ENCODE peak calls at places on chromosome 18, in five cellular contexts. One of them, this sample, is unnamed. For H3K9me3, the result is how much of the 10 kb centered on the place peaks cover.

GRCh38 chr18:24219561-24220317 is 80.9 kb downstream of the CABYR start:
- DNase-seq in PC-3: no peak
- DNase-seq in adrenal gland: peak
- DNase-seq in heart right ventricle: peak
- DNase-seq in right atrium auricular region: no peak
- DNase-seq in this sample: no peak

GRCh38 chr18:31736630-31737029 is 24.1 kb downstream of the SLC25A52 start:
- DNase-seq in PC-3: no peak
- DNase-seq in heart right ventricle: no peak
- DNase-seq in adrenal gland: peak
- DNase-seq in right atrium auricular region: no peak
- DNase-seq in this sample: no peak

GRCh38 chr18:54734059-54734458 is 94.2 kb upstream of the RAB27B start:
- DNase-seq in right atrium auricular region: no peak
- DNase-seq in PC-3: peak
- DNase-seq in adrenal gland: peak
- DNase-seq in heart right ventricle: no peak
- DNase-seq in this sample: no peak

GRCh38 chr18:52278191-52278590 is 61.8 kb upstream of the DCC start:
- DNase-seq in right atrium auricular region: no peak
- DNase-seq in heart right ventricle: no peak
- DNase-seq in adrenal gland: no peak
- DNase-seq in PC-3: no peak
- DNase-seq in this sample: no peak

GRCh38 chr18:12862467-12862866 is 21.6 kb downstream of the PTPN2 start:
- DNase-seq in heart right ventricle: no peak
- DNase-seq in adrenal gland: no peak
- DNase-seq in right atrium auricular region: no peak
- DNase-seq in PC-3: peak
- DNase-seq in this sample: no peak

GRCh38 chr18:60892855-60893254 is 440.4 kb upstream of the CDH20 start:
- DNase-seq in right atrium auricular region: no peak
- DNase-seq in PC-3: peak
- DNase-seq in adrenal gland: peak
- DNase-seq in heart right ventricle: no peak
- DNase-seq in this sample: no peak

GRCh38 chr18:3060667-3061580 is 48.0 kb upstream of the LPIN2 start:
- DNase-seq in right atrium auricular region: no peak
- DNase-seq in heart right ventricle: no peak
- DNase-seq in PC-3: no peak
- DNase-seq in adrenal gland: peak
- DNase-seq in this sample: peak

GRCh38 chr18:40407913-40408312 is 1547.1 kb upstream of the PIK3C3 start:
- DNase-seq in PC-3: no peak
- DNase-seq in right atrium auricular region: no peak
- DNase-seq in adrenal gland: no peak
- DNase-seq in heart right ventricle: no peak
- DNase-seq in this sample: no peak

GRCh38 chr18:71426441-71426840 is 1117.7 kb downstream of the CBLN2 start:
- DNase-seq in heart right ventricle: no peak
- DNase-seq in adrenal gland: no peak
- DNase-seq in right atrium auricular region: no peak
- DNase-seq in PC-3: no peak
- DNase-seq in this sample: no peak

GRCh38 chr18:22226801-22227200 is 57.4 kb downstream of the GATA6 start:
- DNase-seq in heart right ventricle: no peak
- DNase-seq in PC-3: no peak
- DNase-seq in adrenal gland: no peak
- DNase-seq in right atrium auricular region: no peak
- DNase-seq in this sample: no peak

DNA sequence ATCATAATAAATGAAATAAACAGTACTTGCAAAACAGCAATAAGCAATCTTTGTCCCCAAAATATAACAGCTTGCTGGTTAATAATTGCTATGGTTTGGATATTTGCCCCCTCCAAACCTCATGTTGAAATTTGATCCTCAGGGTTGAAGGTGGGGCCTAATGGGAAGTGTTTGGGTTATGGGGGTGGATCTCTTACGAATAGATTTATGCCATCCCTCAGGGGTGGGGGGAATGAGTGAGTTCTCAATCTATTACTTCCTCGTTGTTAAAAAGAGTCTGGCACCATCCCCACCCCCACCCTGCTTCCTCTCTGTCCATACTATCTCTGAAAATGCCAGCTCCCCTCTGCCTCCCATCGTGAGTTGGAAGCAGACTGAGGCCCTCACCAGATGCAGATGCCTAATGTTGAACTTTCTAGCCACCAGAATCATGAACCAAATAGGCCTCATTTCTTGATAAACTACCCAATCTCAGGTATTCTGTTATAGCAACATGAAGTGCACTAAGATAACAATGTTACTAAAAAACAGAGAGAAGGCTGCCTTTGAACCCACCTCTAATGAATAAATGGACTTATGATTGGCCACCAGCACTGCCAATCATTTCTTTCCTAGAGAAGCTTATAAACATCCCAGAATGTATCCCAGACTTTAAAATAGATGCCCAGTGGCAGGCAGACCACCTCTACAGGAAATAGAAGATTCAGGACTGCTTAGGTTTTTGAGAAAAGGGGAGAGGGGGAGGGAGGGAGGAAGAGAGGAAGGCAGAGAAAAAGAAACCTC is 90.1 kb downstream of the ALPK2 start:
- DNase-seq in adrenal gland: peak
- DNase-seq in heart right ventricle: no peak
- DNase-seq in PC-3: no peak
- DNase-seq in right atrium auricular region: no peak
- DNase-seq in this sample: no peak
- H3K9me3 ChIP-seq in adrenal gland: under half
- H3K9me3 ChIP-seq in heart right ventricle: under half
- H3K9me3 ChIP-seq in PC-3: under half
- H3K9me3 ChIP-seq in right atrium auricular region: under half
- H3K9me3 ChIP-seq in this sample: under half

DNA sequence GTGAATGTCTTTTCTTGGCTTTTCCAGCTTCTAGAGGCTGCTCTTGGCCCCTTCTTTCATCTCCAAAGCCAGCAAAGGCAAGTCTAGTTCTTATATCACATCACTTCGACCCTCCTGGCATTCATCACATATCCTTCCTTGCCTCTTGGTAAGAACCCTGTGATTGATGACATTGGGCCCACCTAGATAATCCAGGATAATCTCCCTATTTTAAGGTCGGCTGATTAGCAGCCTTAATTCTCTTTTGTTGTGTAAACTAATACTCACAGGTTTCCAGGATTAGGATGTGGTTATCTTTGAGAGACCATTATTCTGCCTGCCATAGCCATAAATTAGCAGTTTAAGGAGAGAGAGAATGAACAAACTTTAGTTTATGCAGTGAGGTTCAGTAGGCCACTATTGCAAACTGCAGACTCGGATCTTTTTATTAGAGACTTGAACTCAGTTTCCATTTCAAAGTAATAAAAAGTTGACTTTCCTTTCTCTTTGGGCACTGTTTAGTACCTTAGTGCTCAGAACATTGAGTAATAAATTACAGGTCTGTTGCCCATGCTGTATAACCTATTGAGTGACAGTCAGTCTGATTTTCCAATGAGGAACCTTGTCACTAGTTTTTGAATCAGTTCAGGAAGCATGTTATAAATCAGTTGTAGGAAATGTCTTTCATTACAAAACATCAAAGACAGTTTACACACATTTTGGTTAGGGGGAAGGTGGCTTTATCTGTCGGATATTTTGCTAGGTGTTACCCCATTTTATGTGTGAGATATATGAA is 4.5 kb downstream of the NDUFV2 start:
- DNase-seq in adrenal gland: no peak
- DNase-seq in heart right ventricle: no peak
- DNase-seq in right atrium auricular region: no peak
- DNase-seq in PC-3: no peak
- DNase-seq in this sample: no peak
- H3K27ac ChIP-seq in adrenal gland: no peak
- H3K27ac ChIP-seq in heart right ventricle: no peak
- H3K27ac ChIP-seq in right atrium auricular region: no peak
- H3K27ac ChIP-seq in PC-3: no peak
- H3K27ac ChIP-seq in this sample: no peak

GRCh38 chr18:5195656-5196055 is 1.4 kb downstream of the AKAIN1 start:
- DNase-seq in right atrium auricular region: no peak
- DNase-seq in PC-3: no peak
- DNase-seq in heart right ventricle: no peak
- DNase-seq in adrenal gland: no peak
- DNase-seq in this sample: no peak

GRCh38 chr18:5197461-5197860 is 404 bp upstream of the AKAIN1 start:
- DNase-seq in right atrium auricular region: no peak
- DNase-seq in PC-3: no peak
- DNase-seq in heart right ventricle: no peak
- DNase-seq in adrenal gland: no peak
- DNase-seq in this sample: no peak

GRCh38 chr18:5197032-5197434 is at the start of gene AKAIN1:
- DNase-seq in heart right ventricle: peak
- DNase-seq in adrenal gland: peak
- DNase-seq in PC-3: no peak
- DNase-seq in right atrium auricular region: no peak
- DNase-seq in this sample: peak

DNA sequence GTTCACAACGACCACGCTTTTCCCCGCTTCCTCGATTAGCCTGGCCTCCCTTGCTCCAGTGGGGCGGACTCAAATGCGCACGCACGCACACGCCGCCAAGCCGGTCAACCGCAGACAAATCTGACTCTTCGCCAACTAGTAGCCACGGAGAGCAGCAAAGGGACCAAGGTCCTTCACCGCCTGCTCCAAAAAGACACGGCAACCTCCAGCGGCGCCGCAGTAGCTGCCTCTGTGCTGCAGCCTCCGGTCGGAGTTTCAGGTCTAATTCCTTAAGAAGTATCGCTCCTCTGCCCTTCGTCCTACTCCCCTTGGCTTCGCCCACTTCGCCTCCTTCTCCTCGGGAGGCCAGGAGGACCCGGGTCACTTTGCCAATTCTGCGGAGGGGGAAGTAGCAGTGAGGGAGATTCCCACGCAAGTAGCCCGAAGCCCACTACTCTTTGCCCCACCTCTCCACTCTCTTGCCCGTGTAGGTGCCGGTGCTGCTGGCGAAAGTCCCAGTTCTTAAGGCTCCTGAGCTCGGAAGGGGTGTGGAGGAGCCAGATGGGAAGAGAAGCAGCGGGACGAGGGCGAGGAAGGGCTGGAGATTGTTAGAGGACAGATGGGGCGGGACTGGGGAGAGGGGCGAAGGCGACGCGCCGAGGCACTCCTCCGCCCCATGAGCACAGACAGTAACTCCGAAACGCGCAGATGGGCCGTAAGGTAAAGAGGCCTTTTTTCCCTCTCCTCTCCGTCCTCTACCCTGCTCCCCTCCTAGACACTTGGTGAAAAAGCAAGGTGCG is 615 bp downstream of the AKAIN1 start:
- DNase-seq in heart right ventricle: no peak
- DNase-seq in adrenal gland: no peak
- DNase-seq in right atrium auricular region: no peak
- DNase-seq in PC-3: no peak
- DNase-seq in this sample: no peak
- H3K4me3 ChIP-seq in heart right ventricle: no peak
- H3K4me3 ChIP-seq in adrenal gland: no peak
- H3K4me3 ChIP-seq in right atrium auricular region: no peak
- H3K4me3 ChIP-seq in PC-3: no peak
- H3K4me3 ChIP-seq in this sample: no peak

DNA sequence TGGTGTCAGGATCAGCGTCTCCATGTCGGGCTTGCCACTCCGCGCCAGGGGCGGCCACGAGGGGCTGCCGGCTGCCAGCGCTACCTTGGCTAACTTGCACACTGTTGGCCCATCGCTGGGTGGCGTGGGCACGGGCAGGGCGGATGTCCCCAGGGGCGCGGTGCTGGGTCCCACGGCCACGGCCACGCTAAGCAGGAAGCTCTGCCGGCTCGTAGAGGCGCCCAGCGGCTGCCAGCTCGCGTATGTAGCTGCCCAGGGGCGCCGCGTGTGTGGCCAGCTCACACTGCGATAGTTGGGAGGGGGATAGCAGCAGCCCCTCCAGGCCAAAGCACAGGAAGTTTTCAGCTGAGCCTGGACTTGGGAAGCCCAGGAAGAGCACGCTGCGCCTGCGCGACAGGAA is 249.4 kb downstream of the ANKRD30B start:
- DNase-seq in right atrium auricular region: no peak
- DNase-seq in PC-3: no peak
- DNase-seq in adrenal gland: no peak
- DNase-seq in heart right ventricle: no peak
- DNase-seq in this sample: peak
- H3K9me3 ChIP-seq in right atrium auricular region: under half
- H3K9me3 ChIP-seq in PC-3: under half
- H3K9me3 ChIP-seq in adrenal gland: under half
- H3K9me3 ChIP-seq in heart right ventricle: under half
- H3K9me3 ChIP-seq in this sample: under half

DNA sequence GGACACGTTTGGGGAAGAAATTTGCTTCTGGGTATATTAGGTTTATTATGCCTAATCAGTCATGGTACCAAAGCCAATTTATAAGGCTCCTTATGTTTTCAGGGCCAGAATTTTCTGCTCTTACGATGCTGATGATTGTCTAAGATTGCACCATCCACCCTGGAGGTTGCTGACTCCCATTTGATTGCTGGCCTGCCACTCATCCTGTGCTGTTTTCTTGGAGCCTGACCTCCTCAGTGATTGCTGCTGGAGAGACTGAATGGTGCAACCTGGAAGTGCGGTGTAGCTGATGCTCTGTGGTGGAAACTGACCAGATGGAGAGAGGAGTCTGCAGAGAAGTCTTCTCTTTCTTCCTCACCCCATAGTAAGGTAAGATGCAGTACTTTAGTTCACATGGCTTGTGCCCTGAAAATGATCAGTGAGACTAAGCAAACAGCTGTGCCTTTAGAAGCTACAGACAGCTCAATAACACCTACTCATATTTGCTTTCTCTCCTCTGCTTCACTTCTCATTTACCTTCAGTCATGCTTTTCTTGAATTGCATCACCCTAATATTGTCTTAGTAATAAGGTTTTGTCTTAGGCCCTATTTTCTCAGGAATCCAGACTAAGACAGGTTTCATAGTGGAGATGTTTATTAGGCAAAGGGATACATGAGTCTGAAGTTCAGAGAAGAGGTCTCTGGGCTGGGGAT is 17.4 kb downstream of the ZNF24 start:
- DNase-seq in PC-3: no peak
- DNase-seq in adrenal gland: no peak
- DNase-seq in right atrium auricular region: no peak
- DNase-seq in heart right ventricle: no peak
- DNase-seq in this sample: no peak
- H3K27ac ChIP-seq in PC-3: no peak
- H3K27ac ChIP-seq in adrenal gland: no peak
- H3K27ac ChIP-seq in right atrium auricular region: no peak
- H3K27ac ChIP-seq in heart right ventricle: no peak
- H3K27ac ChIP-seq in this sample: no peak

GRCh38 chr18:77088977-77089795 is 43.4 kb downstream of the MBP start:
- DNase-seq in PC-3: peak
- DNase-seq in adrenal gland: no peak
- DNase-seq in heart right ventricle: no peak
- DNase-seq in right atrium auricular region: no peak
- DNase-seq in this sample: peak

GRCh38 chr18:77086034-77086433 is 46.5 kb downstream of the MBP start:
- DNase-seq in right atrium auricular region: no peak
- DNase-seq in adrenal gland: no peak
- DNase-seq in heart right ventricle: no peak
- DNase-seq in PC-3: peak
- DNase-seq in this sample: no peak

GRCh38 chr18:77086656-77087390 is 45.8 kb downstream of the MBP start:
- DNase-seq in adrenal gland: no peak
- DNase-seq in right atrium auricular region: no peak
- DNase-seq in PC-3: no peak
- DNase-seq in heart right ventricle: no peak
- DNase-seq in this sample: no peak

GRCh38 chr18:77089796-77090285 is 42.7 kb downstream of the MBP start:
- DNase-seq in adrenal gland: no peak
- DNase-seq in PC-3: no peak
- DNase-seq in right atrium auricular region: no peak
- DNase-seq in heart right ventricle: no peak
- DNase-seq in this sample: no peak

GRCh38 chr18:77087391-77088141 is 45.0 kb downstream of the MBP start:
- DNase-seq in PC-3: no peak
- DNase-seq in heart right ventricle: peak
- DNase-seq in adrenal gland: no peak
- DNase-seq in right atrium auricular region: no peak
- DNase-seq in this sample: peak
- H3K4me3 ChIP-seq in PC-3: no peak
- H3K4me3 ChIP-seq in heart right ventricle: peak
- H3K4me3 ChIP-seq in adrenal gland: peak
- H3K4me3 ChIP-seq in right atrium auricular region: peak
- H3K4me3 ChIP-seq in this sample: peak